ENCODE peak calls at places on chromosomes 7 and 10, in ten cellular contexts. W, J, S, N, R, M, B, C, H and O are unnamed samples.

GRCh38 chr10:72056113-72056512 is 32.2 kb downstream of the SPOCK2 start:
- DNase-seq in W (no peak), J (peak; percentile 92), S (no peak), N (no peak), R (no peak), M (no peak), B (no peak), C (no peak), H (no peak), O (no peak)

GRCh38 chr10:24240001-24240751 is 31.2 kb downstream of the KIAA1217 start:
- DNase-seq in W (no peak), J (no peak), S (peak; percentile 54), N (peak; percentile 46), R (no peak), M (no peak), B (no peak), C (no peak), H (no peak), O (no peak)

GRCh38 chr7:17832242-17832641 is 108.1 kb downstream of the SNX13 start:
- DNase-seq in W (no peak), J (no peak), S (no peak), N (no peak), R (no peak), M (no peak), B (no peak), C (no peak), H (no peak), O (no peak)

GRCh38 chr10:33332183-33333031 is 2.1 kb downstream of the NRP1 start:
- DNase-seq in W (no peak), J (no peak), S (peak; percentile 76), N (no peak), R (peak; percentile 49), M (no peak), B (no peak), C (no peak), H (no peak), O (no peak)

GRCh38 chr10:19966751-19967150 is 150.5 kb downstream of the PLXDC2 start:
- DNase-seq in W (no peak), J (no peak), S (peak; percentile 41), N (no peak), R (peak; percentile 23), M (no peak), B (no peak), C (no peak), H (no peak), O (no peak)

GRCh38 chr7:43394441-43395130 is 188.3 kb upstream of the STK17A start:
- DNase-seq in W (no peak), J (no peak), S (no peak), N (no peak), R (no peak), M (no peak), B (no peak), C (no peak), H (no peak), O (no peak)

GRCh38 chr7:8282162-8282561 is 20.2 kb upstream of the ICA1 start:
- DNase-seq in W (no peak), J (peak; percentile 27), S (no peak), N (no peak), R (no peak), M (no peak), B (no peak), C (no peak), H (no peak), O (no peak)

GRCh38 chr7:134779741-134780065 is 269 bp downstream of the CALD1 start:
- DNase-seq in W (no peak), J (no peak), S (no peak), N (no peak), R (no peak), M (no peak), B (no peak), C (no peak), H (no peak), O (no peak)

GRCh38 chr10:104300002-104300735 is 31.2 kb downstream of the GSTO2 start:
- DNase-seq in W (no peak), J (no peak), S (peak; percentile 99), N (no peak), R (peak; percentile 100), M (peak; percentile 83), B (no peak), C (peak; percentile 93), H (no peak), O (peak; percentile 78)

GRCh38 chr10:60446855-60447254 is 57.2 kb upstream of the ANK3 start:
- DNase-seq in W (no peak), J (peak; percentile 15), S (peak; percentile 36), N (peak; percentile 33), R (no peak), M (no peak), B (no peak), C (no peak), H (no peak), O (peak; percentile 59)

GRCh38 chr7:94697671-94697994 is 41.7 kb upstream of the SGCE start:
- DNase-seq in W (no peak), J (no peak), S (no peak), N (no peak), R (no peak), M (no peak), B (no peak), C (no peak), H (no peak), O (no peak)

GRCh38 chr10:113175756-113176651 is 226.0 kb downstream of the TCF7L2 start:
- DNase-seq in W (no peak), J (no peak), S (peak; percentile 26), N (no peak), R (no peak), M (peak; percentile 38), B (no peak), C (no peak), H (no peak), O (no peak)

GRCh38 chr10:57706576-57707299 is 561.0 kb downstream of the IPMK start:
- DNase-seq in W (no peak), J (no peak), S (no peak), N (no peak), R (no peak), M (no peak), B (no peak), C (no peak), H (no peak), O (no peak)

GRCh38 chr10:57707300-57707658 is 560.4 kb downstream of the IPMK start:
- DNase-seq in W (no peak), J (no peak), S (no peak), N (no peak), R (no peak), M (no peak), B (no peak), C (no peak), H (no peak), O (no peak)
- H3K4me1 ChIP-seq in W (no peaks in the 10 kb centered on the region), J (peaks cover 8% of the 10 kb centered on the region), S (no peaks in the 10 kb centered on the region), N (no peaks in the 10 kb centered on the region), R (no peaks in the 10 kb centered on the region), M (no peaks in the 10 kb centered on the region), B (no peaks in the 10 kb centered on the region), C (no peaks in the 10 kb centered on the region), H (no peaks in the 10 kb centered on the region), O (no peaks in the 10 kb centered on the region)

GRCh38 chr7:141074162-141074989 is 512 bp downstream of the TMEM178B start:
- DNase-seq in W (no peak), J (peak; percentile 31), S (peak; percentile 11), N (peak; percentile 38), R (no peak), M (no peak), B (no peak), C (no peak), H (no peak), O (no peak)
- H3K27me3 ChIP-seq in W (no peaks in the 10 kb centered on the region), J (peaks cover 3% of the 10 kb centered on the region), S (peaks cover 93% of the 10 kb centered on the region), N (no peaks in the 10 kb centered on the region), R (peaks cover 44% of the 10 kb centered on the region), M (peaks cover 7% of the 10 kb centered on the region), B (peaks cover 89% of the 10 kb centered on the region), C (no peaks in the 10 kb centered on the region), H (peaks cover 69% of the 10 kb centered on the region), O (no peaks in the 10 kb centered on the region)

DNA sequence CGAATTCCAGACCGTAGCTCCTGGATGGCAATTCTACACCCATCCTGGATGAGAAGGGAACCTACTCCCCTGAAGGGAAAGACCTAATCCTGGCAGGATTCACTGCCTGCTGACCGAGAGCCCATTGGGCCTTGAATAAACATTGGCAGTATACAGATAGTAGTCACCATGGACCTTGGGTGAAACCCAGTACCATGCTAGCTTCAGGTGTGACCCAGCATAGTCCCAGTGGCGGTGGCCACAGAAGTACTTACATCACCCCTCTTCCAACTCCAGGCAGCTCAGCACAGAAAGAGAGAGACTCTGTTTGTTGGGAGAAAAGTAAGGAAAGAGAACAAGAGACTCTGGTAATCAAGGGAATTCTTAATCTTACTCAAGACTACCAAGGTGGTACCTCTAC is 97.2 kb upstream of the SLC13A1 start:
- DNase-seq in W (no peak), J (no peak), S (no peak), N (no peak), R (no peak), M (no peak), B (no peak), C (no peak), H (no peak), O (no peak)
- H3K4me1 ChIP-seq in W (no peaks in the 10 kb centered on the region), J (no peaks in the 10 kb centered on the region), S (no peaks in the 10 kb centered on the region), N (no peaks in the 10 kb centered on the region), R (no peaks in the 10 kb centered on the region), M (no peaks in the 10 kb centered on the region), B (no peaks in the 10 kb centered on the region), C (no peaks in the 10 kb centered on the region), H (no peaks in the 10 kb centered on the region), O (no peaks in the 10 kb centered on the region)

GRCh38 chr7:252216-252965 is 37.6 kb upstream of the FOXL3 start:
- DNase-seq in W (no peak), J (no peak), S (no peak), N (no peak), R (no peak), M (no peak), B (no peak), C (no peak), H (no peak), O (no peak)
- H3K27me3 ChIP-seq in W (no peaks in the 10 kb centered on the region), J (no peaks in the 10 kb centered on the region), S (no peaks in the 10 kb centered on the region), N (no peaks in the 10 kb centered on the region), R (no peaks in the 10 kb centered on the region), M (no peaks in the 10 kb centered on the region), B (no peaks in the 10 kb centered on the region), C (no peaks in the 10 kb centered on the region), H (no peaks in the 10 kb centered on the region), O (no peaks in the 10 kb centered on the region)

DNA sequence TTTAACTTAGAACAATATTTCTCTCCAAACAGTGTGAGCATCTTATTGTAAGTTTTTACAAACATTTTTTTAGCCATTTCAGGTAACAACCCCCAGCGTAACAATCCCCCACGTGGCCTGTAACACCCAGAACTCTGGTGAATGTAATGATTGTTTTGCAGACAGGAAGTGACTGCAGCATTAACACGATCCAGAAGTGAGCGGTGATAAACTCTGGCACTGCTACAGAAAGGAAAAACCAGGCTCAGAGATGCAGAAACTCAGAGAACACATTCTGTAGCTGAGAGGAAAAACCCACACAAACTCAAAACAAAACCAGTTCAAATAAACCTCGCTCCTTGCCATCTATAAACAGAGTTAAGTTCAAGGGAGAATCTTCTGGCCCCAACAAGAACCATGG is 285.7 kb downstream of the FGFR2 start:
- DNase-seq in W (no peak), J (no peak), S (peak; percentile 67), N (no peak), R (no peak), M (no peak), B (no peak), C (no peak), H (no peak), O (no peak)
- H3K4me1 ChIP-seq in W (peaks cover 8% of the 10 kb centered on the region), J (no peaks in the 10 kb centered on the region), S (peaks cover 15% of the 10 kb centered on the region), N (peaks cover 5% of the 10 kb centered on the region), R (no peaks in the 10 kb centered on the region), M (no peaks in the 10 kb centered on the region), B (no peaks in the 10 kb centered on the region), C (no peaks in the 10 kb centered on the region), H (peaks cover 12% of the 10 kb centered on the region), O (no peaks in the 10 kb centered on the region)

GRCh38 chr7:27345164-27345887 is 102.7 kb downstream of the EVX1 start:
- DNase-seq in W (no peak), J (no peak), S (no peak), N (no peak), R (no peak), M (no peak), B (no peak), C (no peak), H (no peak), O (no peak)
- H3K27me3 ChIP-seq in W (no peaks in the 10 kb centered on the region), J (no peaks in the 10 kb centered on the region), S (no peaks in the 10 kb centered on the region), N (no peaks in the 10 kb centered on the region), R (peaks cover 17% of the 10 kb centered on the region), M (peaks cover 13% of the 10 kb centered on the region), B (no peaks in the 10 kb centered on the region), C (no peaks in the 10 kb centered on the region), H (peaks cover 16% of the 10 kb centered on the region), O (no peaks in the 10 kb centered on the region)